ENCODE peak calls at places on chromosomes 4 and X, in nine cellular contexts. One of them, this sample, is unnamed.

GRCh38 chr4:151641167-151641566 is 119.6 kb downstream of the GATB start:
- DNase-seq in stimulated activated naive B cell treated with anti-CD40 and anti-IgM and Interleukin-4, amounts not matched to agents 10 μg/mL and 1 μg/mL and 100 μg/mL, for 72 hours: no peak
- DNase-seq in A549: no peak
- DNase-seq in SJSA1: no peak
- DNase-seq in GM03348: peak; percentile 47
- DNase-seq in adipocyte: peak; percentile 81
- DNase-seq in AG04449: peak; percentile 19
- DNase-seq in left lung: no peak
- DNase-seq in foreskin fibroblast: peak; percentile 51
- DNase-seq in this sample: peak; percentile 89

GRCh38 chr4:8315343-8316250 is 46.0 kb downstream of the HTRA3 start:
- DNase-seq in stimulated activated naive B cell treated with anti-CD40 and anti-IgM and Interleukin-4, amounts not matched to agents 10 μg/mL and 1 μg/mL and 100 μg/mL, for 72 hours: no peak
- DNase-seq in SJSA1: peak; percentile 32
- DNase-seq in AG04449: peak; percentile 29
- DNase-seq in adipocyte: peak; percentile 88
- DNase-seq in A549: peak; percentile 60
- DNase-seq in foreskin fibroblast: peak; percentile 81
- DNase-seq in left lung: peak; percentile 61
- DNase-seq in GM03348: peak; percentile 94
- DNase-seq in this sample: peak; percentile 91

GRCh38 chrX:53441531-53442321 is 7.6 kb upstream of the HSD17B10 start:
- DNase-seq in stimulated activated naive B cell treated with anti-CD40 and anti-IgM and Interleukin-4, amounts not matched to agents 10 μg/mL and 1 μg/mL and 100 μg/mL, for 72 hours: peak; percentile 67
- DNase-seq in adipocyte: peak; percentile 74
- DNase-seq in left lung: peak; percentile 86
- DNase-seq in SJSA1: peak; percentile 46
- DNase-seq in AG04449: no peak
- DNase-seq in A549: peak; percentile 91
- DNase-seq in GM03348: peak; percentile 94
- DNase-seq in foreskin fibroblast: peak; percentile 52
- DNase-seq in this sample: peak; percentile 80

GRCh38 chr4:149605601-149606378 is 209.9 kb downstream of the IQCM start:
- DNase-seq in left lung: no peak
- DNase-seq in SJSA1: no peak
- DNase-seq in AG04449: peak; percentile 7
- DNase-seq in A549: no peak
- DNase-seq in stimulated activated naive B cell treated with anti-CD40 and anti-IgM and Interleukin-4, amounts not matched to agents 10 μg/mL and 1 μg/mL and 100 μg/mL, for 72 hours: no peak
- DNase-seq in GM03348: peak; percentile 5
- DNase-seq in foreskin fibroblast: no peak
- DNase-seq in adipocyte: peak; percentile 13
- DNase-seq in this sample: peak; percentile 65

GRCh38 chr4:151434183-151434860 is 25.3 kb downstream of the FHIP1A start:
- DNase-seq in A549: no peak
- DNase-seq in SJSA1: no peak
- DNase-seq in adipocyte: peak; percentile 65
- DNase-seq in AG04449: peak; percentile 10
- DNase-seq in stimulated activated naive B cell treated with anti-CD40 and anti-IgM and Interleukin-4, amounts not matched to agents 10 μg/mL and 1 μg/mL and 100 μg/mL, for 72 hours: no peak
- DNase-seq in left lung: no peak
- DNase-seq in foreskin fibroblast: no peak
- DNase-seq in GM03348: peak; percentile 57
- DNase-seq in this sample: peak; percentile 65

GRCh38 chrX:68571292-68572256 is 72.7 kb downstream of the YIPF6 start:
- DNase-seq in A549: peak; percentile 31
- DNase-seq in foreskin fibroblast: peak; percentile 37
- DNase-seq in stimulated activated naive B cell treated with anti-CD40 and anti-IgM and Interleukin-4, amounts not matched to agents 10 μg/mL and 1 μg/mL and 100 μg/mL, for 72 hours: no peak
- DNase-seq in adipocyte: peak; percentile 28
- DNase-seq in GM03348: peak; percentile 13
- DNase-seq in left lung: no peak
- DNase-seq in SJSA1: peak; percentile 1
- DNase-seq in AG04449: peak; percentile 23
- DNase-seq in this sample: peak; percentile 84

GRCh38 chrX:100413231-100413630 is 3.2 kb upstream of the PCDH19 start:
- DNase-seq in stimulated activated naive B cell treated with anti-CD40 and anti-IgM and Interleukin-4, amounts not matched to agents 10 μg/mL and 1 μg/mL and 100 μg/mL, for 72 hours: peak; percentile 19
- DNase-seq in left lung: no peak
- DNase-seq in GM03348: peak; percentile 66
- DNase-seq in SJSA1: peak; percentile 7
- DNase-seq in A549: peak; percentile 33
- DNase-seq in foreskin fibroblast: peak; percentile 18
- DNase-seq in AG04449: no peak
- DNase-seq in adipocyte: peak; percentile 73
- DNase-seq in this sample: peak; percentile 77

GRCh38 chr4:22962186-22962786 is 269.5 kb downstream of the GBA3 start:
- DNase-seq in A549: no peak
- DNase-seq in left lung: no peak
- DNase-seq in adipocyte: peak; percentile 12
- DNase-seq in AG04449: no peak
- DNase-seq in foreskin fibroblast: peak; percentile 10
- DNase-seq in stimulated activated naive B cell treated with anti-CD40 and anti-IgM and Interleukin-4, amounts not matched to agents 10 μg/mL and 1 μg/mL and 100 μg/mL, for 72 hours: no peak
- DNase-seq in SJSA1: peak; percentile 30
- DNase-seq in GM03348: peak; percentile 26
- DNase-seq in this sample: peak; percentile 53

GRCh38 chrX:110131031-110131430 is 128.1 kb downstream of the TMEM164 start:
- DNase-seq in A549: no peak
- DNase-seq in AG04449: no peak
- DNase-seq in foreskin fibroblast: no peak
- DNase-seq in adipocyte: no peak
- DNase-seq in SJSA1: no peak
- DNase-seq in stimulated activated naive B cell treated with anti-CD40 and anti-IgM and Interleukin-4, amounts not matched to agents 10 μg/mL and 1 μg/mL and 100 μg/mL, for 72 hours: no peak
- DNase-seq in GM03348: no peak
- DNase-seq in left lung: no peak
- DNase-seq in this sample: no peak

GRCh38 chr4:12146349-12146748 is 717.7 kb upstream of the HS3ST1 start:
- DNase-seq in adipocyte: no peak
- DNase-seq in AG04449: no peak
- DNase-seq in SJSA1: no peak
- DNase-seq in stimulated activated naive B cell treated with anti-CD40 and anti-IgM and Interleukin-4, amounts not matched to agents 10 μg/mL and 1 μg/mL and 100 μg/mL, for 72 hours: no peak
- DNase-seq in left lung: no peak
- DNase-seq in A549: no peak
- DNase-seq in GM03348: no peak
- DNase-seq in foreskin fibroblast: no peak
- DNase-seq in this sample: no peak

GRCh38 chrX:124401696-124402095 is 55.3 kb downstream of the SH2D1A start:
- DNase-seq in AG04449: no peak
- DNase-seq in stimulated activated naive B cell treated with anti-CD40 and anti-IgM and Interleukin-4, amounts not matched to agents 10 μg/mL and 1 μg/mL and 100 μg/mL, for 72 hours: no peak
- DNase-seq in adipocyte: no peak
- DNase-seq in GM03348: no peak
- DNase-seq in left lung: no peak
- DNase-seq in foreskin fibroblast: no peak
- DNase-seq in A549: no peak
- DNase-seq in SJSA1: no peak
- DNase-seq in this sample: no peak

GRCh38 chr4:95170176-95170575 is 378.6 kb downstream of the UNC5C start:
- DNase-seq in left lung: no peak
- DNase-seq in GM03348: no peak
- DNase-seq in AG04449: no peak
- DNase-seq in stimulated activated naive B cell treated with anti-CD40 and anti-IgM and Interleukin-4, amounts not matched to agents 10 μg/mL and 1 μg/mL and 100 μg/mL, for 72 hours: no peak
- DNase-seq in SJSA1: no peak
- DNase-seq in adipocyte: no peak
- DNase-seq in foreskin fibroblast: no peak
- DNase-seq in A549: no peak
- DNase-seq in this sample: no peak

GRCh38 chr4:77695769-77696168 is 90.1 kb downstream of the CXCL13 start:
- DNase-seq in SJSA1: peak; percentile 91
- DNase-seq in AG04449: peak; percentile 82
- DNase-seq in adipocyte: peak; percentile 87
- DNase-seq in stimulated activated naive B cell treated with anti-CD40 and anti-IgM and Interleukin-4, amounts not matched to agents 10 μg/mL and 1 μg/mL and 100 μg/mL, for 72 hours: no peak
- DNase-seq in foreskin fibroblast: peak; percentile 91
- DNase-seq in A549: peak; percentile 50
- DNase-seq in GM03348: peak; percentile 83
- DNase-seq in left lung: no peak
- DNase-seq in this sample: peak; percentile 96

GRCh38 chr4:185542626-185543336 is 7.5 kb upstream of the PDLIM3 start:
- DNase-seq in foreskin fibroblast: no peak
- DNase-seq in GM03348: no peak
- DNase-seq in AG04449: no peak
- DNase-seq in stimulated activated naive B cell treated with anti-CD40 and anti-IgM and Interleukin-4, amounts not matched to agents 10 μg/mL and 1 μg/mL and 100 μg/mL, for 72 hours: no peak
- DNase-seq in left lung: peak; percentile 63
- DNase-seq in SJSA1: no peak
- DNase-seq in A549: no peak
- DNase-seq in adipocyte: peak; percentile 28
- DNase-seq in this sample: no peak

GRCh38 chrX:103329991-103330390 is at the start of gene TCEAL7:
- DNase-seq in adipocyte: peak; percentile 62
- DNase-seq in SJSA1: no peak
- DNase-seq in left lung: no peak
- DNase-seq in foreskin fibroblast: peak; percentile 20
- DNase-seq in stimulated activated naive B cell treated with anti-CD40 and anti-IgM and Interleukin-4, amounts not matched to agents 10 μg/mL and 1 μg/mL and 100 μg/mL, for 72 hours: no peak
- DNase-seq in AG04449: no peak
- DNase-seq in A549: no peak
- DNase-seq in GM03348: peak; percentile 17
- DNase-seq in this sample: peak; percentile 55

GRCh38 chr4:135941671-135942070 is 1590.6 kb downstream of the PCDH18 start:
- DNase-seq in left lung: no peak
- DNase-seq in GM03348: no peak
- DNase-seq in foreskin fibroblast: no peak
- DNase-seq in SJSA1: no peak
- DNase-seq in stimulated activated naive B cell treated with anti-CD40 and anti-IgM and Interleukin-4, amounts not matched to agents 10 μg/mL and 1 μg/mL and 100 μg/mL, for 72 hours: no peak
- DNase-seq in AG04449: no peak
- DNase-seq in adipocyte: no peak
- DNase-seq in A549: no peak
- DNase-seq in this sample: no peak

GRCh38 chr4:113146876-113147358 is 97.5 kb downstream of the ANK2 start:
- DNase-seq in SJSA1: peak; percentile 57
- DNase-seq in GM03348: peak; percentile 17
- DNase-seq in A549: no peak
- DNase-seq in stimulated activated naive B cell treated with anti-CD40 and anti-IgM and Interleukin-4, amounts not matched to agents 10 μg/mL and 1 μg/mL and 100 μg/mL, for 72 hours: no peak
- DNase-seq in left lung: no peak
- DNase-seq in foreskin fibroblast: no peak
- DNase-seq in AG04449: no peak
- DNase-seq in adipocyte: peak; percentile 30
- DNase-seq in this sample: peak; percentile 59

GRCh38 chrX:133215747-133216146 is 2.4 kb downstream of the TFDP3 start:
- DNase-seq in SJSA1: peak; percentile 6
- DNase-seq in AG04449: no peak
- DNase-seq in stimulated activated naive B cell treated with anti-CD40 and anti-IgM and Interleukin-4, amounts not matched to agents 10 μg/mL and 1 μg/mL and 100 μg/mL, for 72 hours: no peak
- DNase-seq in GM03348: peak; percentile 14
- DNase-seq in A549: no peak
- DNase-seq in foreskin fibroblast: no peak
- DNase-seq in adipocyte: peak; percentile 53
- DNase-seq in left lung: no peak
- DNase-seq in this sample: peak; percentile 31

GRCh38 chr4:69032847-69033638 is 63.2 kb upstream of the UGT2B7 start:
- DNase-seq in foreskin fibroblast: no peak
- DNase-seq in GM03348: no peak
- DNase-seq in AG04449: no peak
- DNase-seq in adipocyte: no peak
- DNase-seq in A549: no peak
- DNase-seq in stimulated activated naive B cell treated with anti-CD40 and anti-IgM and Interleukin-4, amounts not matched to agents 10 μg/mL and 1 μg/mL and 100 μg/mL, for 72 hours: no peak
- DNase-seq in SJSA1: no peak
- DNase-seq in left lung: no peak
- DNase-seq in this sample: no peak

GRCh38 chr4:99848576-99848975 is 31.9 kb downstream of the DAPP1 start:
- DNase-seq in adipocyte: no peak
- DNase-seq in foreskin fibroblast: no peak
- DNase-seq in SJSA1: no peak
- DNase-seq in stimulated activated naive B cell treated with anti-CD40 and anti-IgM and Interleukin-4, amounts not matched to agents 10 μg/mL and 1 μg/mL and 100 μg/mL, for 72 hours: no peak
- DNase-seq in left lung: no peak
- DNase-seq in AG04449: no peak
- DNase-seq in GM03348: no peak
- DNase-seq in A549: no peak
- DNase-seq in this sample: no peak

GRCh38 chr4:183241322-183241640 is 78.8 kb downstream of the CLDN22 start:
- DNase-seq in adipocyte: peak; percentile 26
- DNase-seq in A549: no peak
- DNase-seq in GM03348: no peak
- DNase-seq in stimulated activated naive B cell treated with anti-CD40 and anti-IgM and Interleukin-4, amounts not matched to agents 10 μg/mL and 1 μg/mL and 100 μg/mL, for 72 hours: no peak
- DNase-seq in SJSA1: peak; percentile 79
- DNase-seq in foreskin fibroblast: peak; percentile 71
- DNase-seq in left lung: no peak
- DNase-seq in AG04449: peak; percentile 26
- DNase-seq in this sample: peak; percentile 69

GRCh38 chrX:65491620-65492019 is 43.0 kb downstream of the LAS1L start:
- DNase-seq in stimulated activated naive B cell treated with anti-CD40 and anti-IgM and Interleukin-4, amounts not matched to agents 10 μg/mL and 1 μg/mL and 100 μg/mL, for 72 hours: no peak
- DNase-seq in foreskin fibroblast: no peak
- DNase-seq in left lung: no peak
- DNase-seq in GM03348: no peak
- DNase-seq in A549: no peak
- DNase-seq in SJSA1: no peak
- DNase-seq in adipocyte: no peak
- DNase-seq in AG04449: no peak
- DNase-seq in this sample: no peak

GRCh38 chr4:127586922-127587571 is 45.7 kb upstream of the INTU start:
- DNase-seq in adipocyte: peak; percentile 66
- DNase-seq in AG04449: no peak
- DNase-seq in left lung: no peak
- DNase-seq in SJSA1: peak; percentile 44
- DNase-seq in GM03348: peak; percentile 39
- DNase-seq in A549: peak; percentile 29
- DNase-seq in stimulated activated naive B cell treated with anti-CD40 and anti-IgM and Interleukin-4, amounts not matched to agents 10 μg/mL and 1 μg/mL and 100 μg/mL, for 72 hours: no peak
- DNase-seq in foreskin fibroblast: peak; percentile 12
- DNase-seq in this sample: peak; percentile 53

GRCh38 chr4:2941138-2942036 is 21.8 kb downstream of the NOP14 start:
- DNase-seq in GM03348: no peak
- DNase-seq in stimulated activated naive B cell treated with anti-CD40 and anti-IgM and Interleukin-4, amounts not matched to agents 10 μg/mL and 1 μg/mL and 100 μg/mL, for 72 hours: no peak
- DNase-seq in SJSA1: no peak
- DNase-seq in left lung: no peak
- DNase-seq in AG04449: no peak
- DNase-seq in A549: no peak
- DNase-seq in adipocyte: no peak
- DNase-seq in foreskin fibroblast: no peak
- DNase-seq in this sample: no peak

GRCh38 chrX:19855700-19856381 is 31.6 kb downstream of the SH3KBP1 start:
- DNase-seq in GM03348: peak; percentile 49
- DNase-seq in AG04449: no peak
- DNase-seq in SJSA1: no peak
- DNase-seq in left lung: no peak
- DNase-seq in foreskin fibroblast: no peak
- DNase-seq in stimulated activated naive B cell treated with anti-CD40 and anti-IgM and Interleukin-4, amounts not matched to agents 10 μg/mL and 1 μg/mL and 100 μg/mL, for 72 hours: no peak
- DNase-seq in adipocyte: no peak
- DNase-seq in A549: no peak
- DNase-seq in this sample: peak; percentile 57

GRCh38 chrX:155070975-155071693 is at the start of the genes BRCC3, CMC4 and MTCP1:
- DNase-seq in stimulated activated naive B cell treated with anti-CD40 and anti-IgM and Interleukin-4, amounts not matched to agents 10 μg/mL and 1 μg/mL and 100 μg/mL, for 72 hours: peak; percentile 77
- DNase-seq in AG04449: no peak
- DNase-seq in adipocyte: peak; percentile 89
- DNase-seq in left lung: peak; percentile 87
- DNase-seq in GM03348: peak; percentile 95
- DNase-seq in SJSA1: peak; percentile 63
- DNase-seq in A549: peak; percentile 81
- DNase-seq in foreskin fibroblast: peak; percentile 75
- DNase-seq in this sample: peak; percentile 84

GRCh38 chr4:813900-814299 is 12.0 kb downstream of the CPLX1 start:
- DNase-seq in SJSA1: no peak
- DNase-seq in adipocyte: no peak
- DNase-seq in stimulated activated naive B cell treated with anti-CD40 and anti-IgM and Interleukin-4, amounts not matched to agents 10 μg/mL and 1 μg/mL and 100 μg/mL, for 72 hours: no peak
- DNase-seq in left lung: no peak
- DNase-seq in foreskin fibroblast: no peak
- DNase-seq in A549: no peak
- DNase-seq in AG04449: no peak
- DNase-seq in GM03348: no peak
- DNase-seq in this sample: no peak

GRCh38 chrX:1242901-1243402 is 25.7 kb upstream of the CSF2RA start:
- DNase-seq in foreskin fibroblast: no peak
- DNase-seq in GM03348: no peak
- DNase-seq in A549: no peak
- DNase-seq in adipocyte: peak; percentile 4
- DNase-seq in SJSA1: no peak
- DNase-seq in left lung: no peak
- DNase-seq in stimulated activated naive B cell treated with anti-CD40 and anti-IgM and Interleukin-4, amounts not matched to agents 10 μg/mL and 1 μg/mL and 100 μg/mL, for 72 hours: no peak
- DNase-seq in AG04449: no peak
- DNase-seq in this sample: no peak

GRCh38 chrX:48516987-48517386 is 4.6 kb upstream of the EBP start:
- DNase-seq in adipocyte: no peak
- DNase-seq in A549: no peak
- DNase-seq in AG04449: no peak
- DNase-seq in left lung: no peak
- DNase-seq in GM03348: no peak
- DNase-seq in SJSA1: no peak
- DNase-seq in foreskin fibroblast: no peak
- DNase-seq in stimulated activated naive B cell treated with anti-CD40 and anti-IgM and Interleukin-4, amounts not matched to agents 10 μg/mL and 1 μg/mL and 100 μg/mL, for 72 hours: no peak
- DNase-seq in this sample: no peak

GRCh38 chrX:50967734-50968133 is 57.2 kb downstream of the BMP15 start:
- DNase-seq in foreskin fibroblast: no peak
- DNase-seq in GM03348: no peak
- DNase-seq in SJSA1: no peak
- DNase-seq in left lung: no peak
- DNase-seq in AG04449: no peak
- DNase-seq in adipocyte: no peak
- DNase-seq in stimulated activated naive B cell treated with anti-CD40 and anti-IgM and Interleukin-4, amounts not matched to agents 10 μg/mL and 1 μg/mL and 100 μg/mL, for 72 hours: no peak
- DNase-seq in A549: no peak
- DNase-seq in this sample: peak; percentile 56

This sample was measured in GM23248.